ENCODE peak calls at places on chromosome 7, in seven cellular contexts. B is neuronal stem cell, N is mesendoderm, X is H9, Z is IMR-90, E is trophoblast cell, Y is H1. J is an unnamed sample.

GRCh38 chr7:51160990-51161615 is 155.5 kb downstream of the COBL start:
- DNase-seq in B (peak), N (peak), X (peak), Z (peak), E (peak), Y (peak), J (peak)

GRCh38 chr7:133290676-133291332 is 37.9 kb downstream of the EXOC4 start:
- DNase-seq in B (no peak), N (no peak), X (no peak), Z (peak), E (no peak), Y (no peak), J (no peak)

GRCh38 chr7:2282185-2282751 is 32.0 kb downstream of the SNX8 start:
- DNase-seq in B (no peak), N (no peak), X (no peak), Z (no peak), E (no peak), Y (no peak), J (no peak)

GRCh38 chr7:128383781-128384180 is 22.3 kb upstream of the PRRT4 start:
- DNase-seq in B (no peak), N (peak), X (no peak), Z (no peak), E (no peak), Y (no peak), J (no peak)

GRCh38 chr7:122413339-122413738 is 108.8 kb upstream of the FEZF1 start:
- DNase-seq in B (no peak), N (no peak), X (no peak), Z (no peak), E (no peak), Y (no peak), J (no peak)

GRCh38 chr7:99083733-99084132 is 60.2 kb downstream of the SMURF1 start:
- DNase-seq in B (no peak), N (no peak), X (no peak), Z (no peak), E (no peak), Y (no peak), J (peak)

GRCh38 chr7:36784991-36785940 is 61.0 kb upstream of the AOAH start:
- DNase-seq in B (no peak), N (no peak), X (no peak), Z (no peak), E (no peak), Y (no peak), J (no peak)

GRCh38 chr7:134528749-134529148 is 1.4 kb downstream of the AKR1B10 start:
- DNase-seq in B (no peak), N (no peak), X (no peak), Z (no peak), E (no peak), Y (no peak), J (no peak)

GRCh38 chr7:141053626-141054025 is 20.2 kb upstream of the TMEM178B start:
- DNase-seq in B (no peak), N (no peak), X (no peak), Z (no peak), E (peak), Y (no peak), J (no peak)

GRCh38 chr7:4255336-4255735 is 426.8 kb upstream of the FOXK1 start:
- DNase-seq in B (no peak), N (no peak), X (no peak), Z (no peak), E (no peak), Y (no peak), J (no peak)

GRCh38 chr7:142815099-142815498 is 39.8 kb upstream of the EPHB6 start:
- DNase-seq in B (no peak), N (no peak), X (no peak), Z (no peak), E (peak), Y (no peak), J (no peak)

GRCh38 chr7:105675873-105676484 is 94.7 kb upstream of the EFCAB10 start:
- DNase-seq in B (no peak), N (no peak), X (no peak), Z (no peak), E (no peak), Y (no peak), J (no peak)

GRCh38 chr7:139046143-139046542 is 10.3 kb upstream of the ZC3HAV1L start:
- DNase-seq in B (no peak), N (no peak), X (no peak), Z (no peak), E (no peak), Y (no peak), J (no peak)

GRCh38 chr7:36115448-36116321 is 37.4 kb upstream of the EEPD1 start:
- DNase-seq in B (no peak), N (no peak), X (no peak), Z (peak), E (peak), Y (no peak), J (peak)

GRCh38 chr7:92669616-92670153 is 79.5 kb upstream of the FAM133B start:
- DNase-seq in B (no peak), N (no peak), X (no peak), Z (peak), E (no peak), Y (no peak), J (no peak)

GRCh38 chr7:137927386-137927785 is 74.5 kb downstream of the CREB3L2 start:
- DNase-seq in B (no peak), N (no peak), X (no peak), Z (no peak), E (no peak), Y (no peak), J (no peak)

GRCh38 chr7:123705217-123705901 is 43.4 kb downstream of the WASL start:
- DNase-seq in B (no peak), N (no peak), X (no peak), Z (no peak), E (no peak), Y (no peak), J (no peak)

GRCh38 chr7:99791667-99792356 is 7.8 kb upstream of the CYP3A4 start:
- DNase-seq in B (no peak), N (peak), X (no peak), Z (no peak), E (no peak), Y (no peak), J (no peak)

GRCh38 chr7:40475681-40475982 is 340.8 kb downstream of the SUGCT start:
- DNase-seq in B (no peak), N (no peak), X (no peak), Z (no peak), E (no peak), Y (no peak), J (no peak)

GRCh38 chr7:101986335-101986734 is 168.9 kb downstream of the CUX1 start:
- DNase-seq in B (no peak), N (no peak), X (no peak), Z (peak), E (peak), Y (no peak), J (peak)

GRCh38 chr7:124261710-124262109 is 228.8 kb upstream of the TMEM229A start:
- DNase-seq in B (no peak), N (no peak), X (no peak), Z (no peak), E (no peak), Y (no peak), J (no peak)

GRCh38 chr7:112154690-112155089 is 51.5 kb downstream of the DOCK4 start:
- DNase-seq in B (no peak), N (no peak), X (no peak), Z (no peak), E (no peak), Y (no peak), J (no peak)
- H2AK5ac ChIP-seq in B (no peak), N (no peak), X (no peak), Z (no peak), E (no peak), Y (no peak), J (no peak)

DNA sequence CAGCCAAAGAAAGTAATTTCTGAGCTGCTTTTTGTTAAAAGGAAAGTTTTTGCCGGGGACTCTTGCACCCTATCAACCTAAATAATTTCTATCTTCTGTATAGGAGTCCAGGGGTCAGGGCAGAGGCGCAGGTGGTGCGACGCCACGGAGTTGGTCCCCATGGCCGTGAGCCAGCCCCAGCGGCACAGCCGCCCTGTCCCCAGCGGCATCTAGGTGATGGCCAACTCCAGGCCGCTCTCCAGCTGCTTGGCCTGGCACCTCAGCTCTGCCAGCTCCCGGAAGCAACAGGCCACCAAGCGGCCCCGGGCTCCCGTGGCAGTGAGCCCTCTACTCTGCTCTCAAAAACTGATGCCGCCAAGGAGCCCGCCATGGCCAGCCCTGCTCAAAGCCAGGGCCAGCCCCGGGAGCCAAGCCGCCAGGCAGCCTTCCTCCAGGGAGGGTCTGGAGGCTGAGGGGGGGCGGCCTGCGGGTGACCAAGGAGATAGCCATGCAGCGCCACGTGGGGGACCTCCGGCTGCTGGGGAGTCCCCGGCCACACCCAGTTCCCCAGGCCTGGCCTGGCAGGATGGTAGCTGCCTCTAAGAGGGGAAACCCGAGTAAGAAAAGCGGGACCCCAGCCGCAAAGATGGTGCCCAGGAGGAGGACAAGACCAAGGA is 22.8 kb upstream of the LANCL2 start:
- DNase-seq in B (no peak), N (no peak), X (no peak), Z (no peak), E (no peak), Y (no peak), J (no peak)
- H3K23ac ChIP-seq in B (no peak), N (no peak), X (no peak), Z (no peak), E (no peak), Y (no peak), J (no peak)

DNA sequence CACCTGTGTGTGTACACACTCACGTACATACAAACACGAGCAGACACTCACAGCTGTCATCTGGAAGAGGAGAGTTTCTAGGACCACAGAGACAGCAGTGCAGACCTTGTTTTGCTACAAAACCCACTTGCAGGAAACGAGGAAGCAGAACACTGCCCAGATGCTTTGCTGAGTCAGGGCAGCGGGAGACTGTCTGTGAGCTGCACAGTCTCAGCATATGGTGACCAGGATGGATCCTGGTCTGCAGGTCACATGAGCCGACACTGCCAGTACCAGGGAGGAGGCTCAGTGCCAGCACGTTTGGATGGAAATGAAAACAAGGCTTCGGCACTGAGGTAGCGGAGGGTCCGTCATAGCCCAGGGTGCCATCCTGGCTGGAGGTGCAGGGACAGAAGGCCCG is 117.6 kb upstream of the DPP6 start:
- DNase-seq in B (no peak), N (no peak), X (no peak), Z (no peak), E (no peak), Y (no peak), J (no peak)
- H2AK5ac ChIP-seq in B (peak), N (no peak), X (no peak), Z (no peak), E (no peak), Y (no peak), J (no peak)

GRCh38 chr7:21504021-21504420 is 38.8 kb upstream of the DNAH11 start:
- DNase-seq in B (no peak), N (peak), X (no peak), Z (no peak), E (peak), Y (no peak), J (no peak)
- H3K23ac ChIP-seq in B (no peak), N (no peak), X (no peak), Z (no peak), E (no peak), Y (no peak), J (no peak)

DNA sequence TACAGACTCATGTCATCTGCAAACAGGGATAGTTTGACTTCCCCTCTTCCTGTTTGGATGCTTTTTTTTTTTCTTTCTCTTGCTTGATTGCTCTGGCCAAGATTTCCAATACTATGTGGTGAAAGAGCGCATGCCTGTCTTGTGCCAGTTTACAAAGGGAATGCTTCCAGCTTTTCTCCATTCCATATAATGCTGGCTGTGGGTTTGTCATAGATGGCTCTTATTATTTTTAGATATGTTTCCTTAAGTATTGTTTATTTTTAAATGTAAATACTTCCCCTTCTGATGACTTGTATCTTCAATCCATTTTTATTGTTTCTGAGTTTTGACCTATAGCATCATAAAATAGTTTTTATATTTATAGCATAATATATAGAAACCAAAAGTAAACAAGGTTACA is 17.9 kb downstream of the FAM237B start:
- DNase-seq in B (no peak), N (no peak), X (no peak), Z (no peak), E (no peak), Y (no peak), J (no peak)
- H2AK5ac ChIP-seq in B (no peak), N (no peak), X (no peak), Z (no peak), E (no peak), Y (no peak), J (no peak)

GRCh38 chr7:131909151-131909768 is 352.8 kb upstream of the PODXL start:
- DNase-seq in B (no peak), N (no peak), X (peak), Z (no peak), E (no peak), Y (peak), J (no peak)
- H3K23ac ChIP-seq in B (no peak), N (no peak), X (no peak), Z (no peak), E (no peak), Y (no peak), J (no peak)

J was measured in mesenchymal stem cell.